ENCODE peak calls at places on chromosome 21, in four cellular contexts. J is AG09309, K is sigmoid colon, B is Caco-2. T is an unnamed sample.
A peak's percentile ranks its signal among the peaks of the same experiment; 100 is the strongest.

GRCh38 chr21:45223236-45223992 is 64.3 kb downstream of the POFUT2 start:
- DNase-seq in J (no peak), K (no peak), B (no peak), T (no peak)

GRCh38 chr21:37159053-37159776 is 86.2 kb downstream of the TTC3 start:
- DNase-seq in J (no peak), K (no peak), B (no peak), T (no peak)

GRCh38 chr21:45364464-45365185 is 40.3 kb upstream of the COL18A1 start:
- DNase-seq in J (no peak), K (peak; percentile 89), B (no peak), T (peak; percentile 67)

GRCh38 chr21:45541221-45542039 is 810 bp downstream of the SLC19A1 start:
- DNase-seq in J (no peak), K (peak; percentile 90), B (peak; percentile 61), T (peak; percentile 44)

GRCh38 chr21:18499761-18500376 is 96.3 kb upstream of the TMPRSS15 start:
- DNase-seq in J (no peak), K (no peak), B (peak; percentile 46), T (peak; percentile 4)

GRCh38 chr21:39444406-39445145 is 1.0 kb downstream of the LCA5L start:
- DNase-seq in J (no peak), K (no peak), B (no peak), T (peak; percentile 60)

GRCh38 chr21:38170705-38171682 is 85.8 kb upstream of the KCNJ15 start:
- DNase-seq in J (no peak), K (no peak), B (no peak), T (no peak)

GRCh38 chr21:38898422-38899098 is 92.8 kb downstream of the ETS2 start:
- DNase-seq in J (no peak), K (no peak), B (no peak), T (no peak)

GRCh38 chr21:39313042-39313456 is 383 bp downstream of the BRWD1 start:
- DNase-seq in J (no peak), K (peak; percentile 70), B (no peak), T (no peak)

GRCh38 chr21:34603002-34603709 is 11.8 kb downstream of the RCAN1 start:
- DNase-seq in J (peak; percentile 31), K (peak; percentile 88), B (peak; percentile 83), T (peak; percentile 67)

GRCh38 chr21:33364830-33365229 is 38.4 kb upstream of the IFNGR2 start:
- DNase-seq in J (no peak), K (no peak), B (no peak), T (no peak)

GRCh38 chr21:33360281-33360680 is 35.5 kb downstream of the IFNAR1 start:
- DNase-seq in J (no peak), K (no peak), B (no peak), T (peak; percentile 70)

GRCh38 chr21:33362044-33362555 is 37.3 kb downstream of the IFNAR1 start:
- DNase-seq in J (no peak), K (no peak), B (no peak), T (no peak)

GRCh38 chr21:33359446-33359845 is 34.7 kb downstream of the IFNAR1 start:
- DNase-seq in J (no peak), K (no peak), B (no peak), T (no peak)

GRCh38 chr21:33360871-33361602 is 36.3 kb downstream of the IFNAR1 start:
- DNase-seq in J (peak; percentile 62), K (peak; percentile 80), B (peak; percentile 88), T (peak; percentile 88)
- H3K4me3 ChIP-seq in J (no peak overlapping the region), K (no peak overlapping the region), B (peak overlapping the region; percentile 31), T (peak overlapping the region; percentile 20)

GRCh38 chr21:19565587-19565986 is 1162.0 kb upstream of the TMPRSS15 start:
- DNase-seq in J (no peak), K (no peak), B (no peak), T (no peak)
- TF ChIP-seq CTCF in J (no peak), K (no peak), B (no peak), T (no peak)

GRCh38 chr21:23950344-23950743 is 1656.9 kb downstream of the MRPL39 start:
- DNase-seq in J (no peak), K (no peak), B (no peak), T (no peak)
- H3K4me3 ChIP-seq in J (no peak overlapping the region), K (no peak overlapping the region), B (no peak overlapping the region), T (no peak overlapping the region)

GRCh38 chr21:26846036-26846931 is 1.1 kb upstream of the ADAMTS1 start:
- DNase-seq in J (no peak), K (peak; percentile 94), B (no peak), T (peak; percentile 80)

GRCh38 chr21:26845066-26845749 is at the start of gene ADAMTS1:
- DNase-seq in J (peak; percentile 80), K (peak; percentile 98), B (no peak), T (peak; percentile 91)

GRCh38 chr21:26843912-26844257 is 1.3 kb downstream of the ADAMTS1 start:
- DNase-seq in J (no peak), K (no peak), B (no peak), T (peak; percentile 64)

GRCh38 chr21:26844258-26845065 is 747 bp downstream of the ADAMTS1 start:
- DNase-seq in J (no peak), K (peak; percentile 84), B (no peak), T (peak; percentile 44)

DNA sequence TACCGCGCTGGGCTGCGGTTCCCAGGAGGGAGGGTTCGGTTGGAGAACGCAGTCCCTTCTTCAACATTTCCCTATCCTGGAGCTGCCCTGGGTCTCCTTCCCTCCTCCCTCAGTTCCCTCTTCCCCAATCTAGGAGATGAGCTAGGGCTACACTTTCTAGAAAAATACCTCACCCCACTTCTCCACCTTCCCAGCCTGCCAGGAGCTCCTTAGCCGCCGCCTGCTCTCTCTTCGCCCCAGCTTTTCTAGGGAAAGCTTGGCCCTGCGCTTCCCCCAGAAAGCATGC is 484 bp upstream of the ADAMTS1 start:
- DNase-seq in J (no peak), K (no peak), B (no peak), T (peak; percentile 25)
- TF ChIP-seq CTCF in J (no peak), K (no peak), B (no peak), T (no peak)

DNA sequence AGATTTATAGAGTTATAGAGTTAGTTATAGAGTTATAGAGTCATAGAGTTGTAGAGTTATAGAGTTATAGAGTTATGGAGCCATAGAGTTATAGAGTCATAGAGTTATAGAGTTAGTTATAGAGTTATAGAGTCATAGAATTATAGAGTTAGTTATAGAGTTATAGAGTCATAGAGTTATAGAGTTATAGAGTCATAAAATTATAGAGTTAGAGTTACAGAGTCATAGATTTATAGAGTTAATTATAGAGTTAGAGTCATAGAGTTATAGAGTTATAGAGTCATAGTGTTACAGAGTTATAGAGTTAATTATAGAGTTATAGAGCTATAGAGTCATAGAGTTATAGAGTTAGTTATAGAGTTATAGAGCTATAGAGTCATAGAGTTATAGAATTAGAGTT is 32.1 kb downstream of the UBASH3A start:
- DNase-seq in J (no peak), K (no peak), B (no peak), T (no peak)
- H3K4me3 ChIP-seq in J (no peak overlapping the region), K (no peak overlapping the region), B (no peak overlapping the region), T (no peak overlapping the region)

GRCh38 chr21:24509131-24509530 is 1098.2 kb downstream of the MRPL39 start:
- DNase-seq in J (no peak), K (no peak), B (no peak), T (no peak)

GRCh38 chr21:24514081-24514733 is 1093.1 kb downstream of the MRPL39 start:
- DNase-seq in J (no peak), K (no peak), B (no peak), T (no peak)
- TF ChIP-seq CTCF in J (no peak), K (no peak), B (peak; percentile 34), T (no peak)

T was measured in AG10803.